ENCODE peak calls at places on chromosomes 4 and X, in ten cellular contexts. One of them, this sample, is unnamed. For H3K4me1, the result is how much of the 10 kb centered on the place peaks cover.

GRCh38 chr4:187333151-187333550 is 609.5 kb upstream of the FAT1 start:
- DNase-seq in tibial nerve: no peak
- DNase-seq in adipocyte: no peak
- DNase-seq in body of pancreas: no peak
- DNase-seq in gastrocnemius medialis: no peak
- DNase-seq in colonic mucosa: no peak
- DNase-seq in psoas muscle: no peak
- DNase-seq in osteoblast: no peak
- DNase-seq in right cardiac atrium: no peak
- DNase-seq in cardiac muscle cell: no peak
- DNase-seq in this sample: no peak

GRCh38 chr4:74338792-74339333 is 26.1 kb upstream of the EREG start:
- DNase-seq in tibial nerve: no peak
- DNase-seq in adipocyte: no peak
- DNase-seq in body of pancreas: no peak
- DNase-seq in gastrocnemius medialis: no peak
- DNase-seq in colonic mucosa: no peak
- DNase-seq in psoas muscle: no peak
- DNase-seq in osteoblast: no peak
- DNase-seq in right cardiac atrium: no peak
- DNase-seq in cardiac muscle cell: no peak
- DNase-seq in this sample: no peak

GRCh38 chr4:137896221-137896737 is 345.9 kb downstream of the SLC7A11 start:
- DNase-seq in tibial nerve: no peak
- DNase-seq in adipocyte: peak
- DNase-seq in body of pancreas: no peak
- DNase-seq in gastrocnemius medialis: no peak
- DNase-seq in colonic mucosa: no peak
- DNase-seq in psoas muscle: no peak
- DNase-seq in osteoblast: peak
- DNase-seq in right cardiac atrium: no peak
- DNase-seq in cardiac muscle cell: no peak
- DNase-seq in this sample: no peak

GRCh38 chrX:106300656-106301055 is 132.6 kb downstream of the PWWP3B start:
- DNase-seq in tibial nerve: no peak
- DNase-seq in adipocyte: no peak
- DNase-seq in body of pancreas: no peak
- DNase-seq in gastrocnemius medialis: no peak
- DNase-seq in colonic mucosa: no peak
- DNase-seq in psoas muscle: no peak
- DNase-seq in osteoblast: no peak
- DNase-seq in right cardiac atrium: no peak
- DNase-seq in cardiac muscle cell: no peak
- DNase-seq in this sample: no peak

GRCh38 chr4:176538217-176538925 is 218.6 kb downstream of the SPCS3 start:
- DNase-seq in tibial nerve: no peak
- DNase-seq in adipocyte: peak
- DNase-seq in body of pancreas: no peak
- DNase-seq in gastrocnemius medialis: no peak
- DNase-seq in colonic mucosa: no peak
- DNase-seq in psoas muscle: no peak
- DNase-seq in osteoblast: peak
- DNase-seq in right cardiac atrium: no peak
- DNase-seq in cardiac muscle cell: no peak
- DNase-seq in this sample: no peak

GRCh38 chrX:39582091-39582490 is 515.7 kb downstream of the BCOR start:
- DNase-seq in tibial nerve: no peak
- DNase-seq in adipocyte: no peak
- DNase-seq in body of pancreas: peak
- DNase-seq in gastrocnemius medialis: no peak
- DNase-seq in colonic mucosa: no peak
- DNase-seq in psoas muscle: no peak
- DNase-seq in osteoblast: no peak
- DNase-seq in right cardiac atrium: no peak
- DNase-seq in cardiac muscle cell: no peak
- DNase-seq in this sample: no peak

GRCh38 chr4:147580396-147580795 is 36.8 kb upstream of the TMEM184C start:
- DNase-seq in tibial nerve: no peak
- DNase-seq in adipocyte: no peak
- DNase-seq in body of pancreas: no peak
- DNase-seq in gastrocnemius medialis: no peak
- DNase-seq in colonic mucosa: no peak
- DNase-seq in psoas muscle: no peak
- DNase-seq in osteoblast: no peak
- DNase-seq in right cardiac atrium: no peak
- DNase-seq in cardiac muscle cell: no peak
- DNase-seq in this sample: no peak

GRCh38 chrX:86137071-86137470 is 11.2 kb upstream of the DACH2 start:
- DNase-seq in tibial nerve: no peak
- DNase-seq in adipocyte: no peak
- DNase-seq in body of pancreas: no peak
- DNase-seq in gastrocnemius medialis: no peak
- DNase-seq in colonic mucosa: no peak
- DNase-seq in psoas muscle: no peak
- DNase-seq in osteoblast: no peak
- DNase-seq in right cardiac atrium: no peak
- DNase-seq in cardiac muscle cell: no peak
- DNase-seq in this sample: no peak

GRCh38 chr4:54017308-54017707 is 47.1 kb downstream of the CHIC2 start:
- DNase-seq in tibial nerve: no peak
- DNase-seq in adipocyte: no peak
- DNase-seq in body of pancreas: no peak
- DNase-seq in gastrocnemius medialis: no peak
- DNase-seq in colonic mucosa: no peak
- DNase-seq in psoas muscle: no peak
- DNase-seq in osteoblast: no peak
- DNase-seq in right cardiac atrium: no peak
- DNase-seq in cardiac muscle cell: no peak
- DNase-seq in this sample: no peak

GRCh38 chrX:107290019-107290418 is 83.6 kb downstream of the DNAAF6 start:
- DNase-seq in tibial nerve: no peak
- DNase-seq in adipocyte: no peak
- DNase-seq in body of pancreas: no peak
- DNase-seq in gastrocnemius medialis: no peak
- DNase-seq in colonic mucosa: no peak
- DNase-seq in psoas muscle: no peak
- DNase-seq in osteoblast: no peak
- DNase-seq in right cardiac atrium: no peak
- DNase-seq in cardiac muscle cell: no peak
- DNase-seq in this sample: no peak

GRCh38 chr4:162241857-162242256 is 78.1 kb upstream of the FSTL5 start:
- DNase-seq in tibial nerve: no peak
- DNase-seq in adipocyte: peak
- DNase-seq in body of pancreas: no peak
- DNase-seq in gastrocnemius medialis: no peak
- DNase-seq in colonic mucosa: no peak
- DNase-seq in psoas muscle: no peak
- DNase-seq in osteoblast: no peak
- DNase-seq in right cardiac atrium: no peak
- DNase-seq in cardiac muscle cell: no peak
- DNase-seq in this sample: no peak

GRCh38 chrX:130110379-130111219 is at the start of gene ELF4:
- DNase-seq in tibial nerve: no peak
- DNase-seq in adipocyte: peak
- DNase-seq in body of pancreas: peak
- DNase-seq in gastrocnemius medialis: no peak
- DNase-seq in colonic mucosa: peak
- DNase-seq in psoas muscle: peak
- DNase-seq in osteoblast: peak
- DNase-seq in right cardiac atrium: no peak
- DNase-seq in cardiac muscle cell: peak
- DNase-seq in this sample: no peak

GRCh38 chr4:40737882-40738281 is 11.9 kb upstream of the NSUN7 start:
- DNase-seq in tibial nerve: no peak
- DNase-seq in adipocyte: no peak
- DNase-seq in body of pancreas: no peak
- DNase-seq in gastrocnemius medialis: no peak
- DNase-seq in colonic mucosa: no peak
- DNase-seq in psoas muscle: no peak
- DNase-seq in osteoblast: no peak
- DNase-seq in right cardiac atrium: no peak
- DNase-seq in cardiac muscle cell: no peak
- DNase-seq in this sample: no peak

GRCh38 chr4:120331486-120332281 is 265.0 kb upstream of the MAD2L1 start:
- DNase-seq in tibial nerve: no peak
- DNase-seq in adipocyte: peak
- DNase-seq in body of pancreas: peak
- DNase-seq in gastrocnemius medialis: no peak
- DNase-seq in colonic mucosa: no peak
- DNase-seq in psoas muscle: no peak
- DNase-seq in osteoblast: peak
- DNase-seq in right cardiac atrium: no peak
- DNase-seq in cardiac muscle cell: no peak
- DNase-seq in this sample: no peak

GRCh38 chr4:4260185-4260751 is 12.2 kb upstream of the TMEM128 start:
- DNase-seq in tibial nerve: no peak
- DNase-seq in adipocyte: peak
- DNase-seq in body of pancreas: no peak
- DNase-seq in gastrocnemius medialis: no peak
- DNase-seq in colonic mucosa: no peak
- DNase-seq in psoas muscle: no peak
- DNase-seq in osteoblast: peak
- DNase-seq in right cardiac atrium: no peak
- DNase-seq in cardiac muscle cell: no peak
- DNase-seq in this sample: no peak

GRCh38 chrX:119272882-119273806 is 37.1 kb downstream of the PGRMC1 start:
- DNase-seq in tibial nerve: no peak
- DNase-seq in adipocyte: peak
- DNase-seq in body of pancreas: peak
- DNase-seq in gastrocnemius medialis: no peak
- DNase-seq in colonic mucosa: peak
- DNase-seq in psoas muscle: peak
- DNase-seq in osteoblast: peak
- DNase-seq in right cardiac atrium: peak
- DNase-seq in cardiac muscle cell: peak
- DNase-seq in this sample: no peak

DNA sequence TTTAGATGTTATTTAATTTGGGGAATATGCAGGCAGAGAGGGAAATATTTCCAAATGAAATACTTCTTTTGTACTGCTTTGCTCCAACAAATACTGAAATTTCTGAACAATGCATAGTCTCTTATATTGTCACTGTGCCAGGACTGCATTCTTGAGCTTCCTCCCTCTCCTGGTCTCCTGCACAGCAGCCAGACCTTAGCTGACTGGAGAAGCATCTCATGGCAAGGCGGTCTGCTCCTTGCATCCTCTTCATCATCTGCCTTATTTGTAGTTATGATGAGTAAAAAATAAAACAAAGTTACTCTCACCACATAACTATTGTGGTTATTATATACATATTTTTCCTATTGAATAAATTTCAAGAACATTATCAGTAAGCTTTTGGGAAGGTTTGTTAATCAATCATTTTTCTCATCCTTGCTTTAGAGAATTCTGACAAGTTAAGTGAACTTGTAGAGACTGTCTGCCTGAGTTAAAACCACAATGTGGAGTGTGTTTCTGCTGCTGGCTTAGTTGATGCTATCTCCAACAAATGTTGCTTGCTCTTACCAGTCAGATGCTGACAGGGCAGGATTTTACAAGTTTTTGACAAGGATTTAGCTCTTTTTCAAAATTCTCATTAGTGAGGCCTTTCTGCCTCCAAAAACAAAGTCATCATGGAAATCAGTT is 153.6 kb downstream of the SOWAHB start:
- DNase-seq in tibial nerve: no peak
- DNase-seq in adipocyte: peak
- DNase-seq in body of pancreas: no peak
- DNase-seq in gastrocnemius medialis: no peak
- DNase-seq in colonic mucosa: no peak
- DNase-seq in psoas muscle: no peak
- DNase-seq in osteoblast: peak
- DNase-seq in right cardiac atrium: no peak
- DNase-seq in cardiac muscle cell: no peak
- DNase-seq in this sample: no peak
- H3K4me1 ChIP-seq in tibial nerve: under half
- H3K4me1 ChIP-seq in adipocyte: under half
- H3K4me1 ChIP-seq in body of pancreas: under half
- H3K4me1 ChIP-seq in gastrocnemius medialis: under half
- H3K4me1 ChIP-seq in colonic mucosa: under half
- H3K4me1 ChIP-seq in psoas muscle: under half
- H3K4me1 ChIP-seq in osteoblast: under half
- H3K4me1 ChIP-seq in right cardiac atrium: under half
- H3K4me1 ChIP-seq in cardiac muscle cell: under half
- H3K4me1 ChIP-seq in this sample: under half

GRCh38 chr4:185396724-185397402 is at the start of gene ANKRD37:
- DNase-seq in tibial nerve: no peak
- DNase-seq in adipocyte: no peak
- DNase-seq in body of pancreas: peak
- DNase-seq in gastrocnemius medialis: peak
- DNase-seq in colonic mucosa: peak
- DNase-seq in psoas muscle: peak
- DNase-seq in osteoblast: no peak
- DNase-seq in right cardiac atrium: peak
- DNase-seq in cardiac muscle cell: peak
- DNase-seq in this sample: no peak
- H3K4me1 ChIP-seq in tibial nerve: under half
- H3K4me1 ChIP-seq in adipocyte: under half
- H3K4me1 ChIP-seq in body of pancreas: under half
- H3K4me1 ChIP-seq in gastrocnemius medialis: under half
- H3K4me1 ChIP-seq in colonic mucosa: under half
- H3K4me1 ChIP-seq in psoas muscle: under half
- H3K4me1 ChIP-seq in osteoblast: under half
- H3K4me1 ChIP-seq in right cardiac atrium: under half
- H3K4me1 ChIP-seq in cardiac muscle cell: under half
- H3K4me1 ChIP-seq in this sample: under half

GRCh38 chr4:142402925-142403324 is 443.2 kb downstream of the INPP4B start:
- DNase-seq in tibial nerve: peak
- DNase-seq in adipocyte: peak
- DNase-seq in body of pancreas: no peak
- DNase-seq in gastrocnemius medialis: no peak
- DNase-seq in colonic mucosa: no peak
- DNase-seq in psoas muscle: no peak
- DNase-seq in osteoblast: no peak
- DNase-seq in right cardiac atrium: no peak
- DNase-seq in cardiac muscle cell: no peak
- DNase-seq in this sample: no peak
- H3K4me1 ChIP-seq in tibial nerve: under half
- H3K4me1 ChIP-seq in adipocyte: half or more
- H3K4me1 ChIP-seq in body of pancreas: under half
- H3K4me1 ChIP-seq in gastrocnemius medialis: under half
- H3K4me1 ChIP-seq in colonic mucosa: under half
- H3K4me1 ChIP-seq in psoas muscle: under half
- H3K4me1 ChIP-seq in osteoblast: under half
- H3K4me1 ChIP-seq in right cardiac atrium: under half
- H3K4me1 ChIP-seq in cardiac muscle cell: under half
- H3K4me1 ChIP-seq in this sample: under half

DNA sequence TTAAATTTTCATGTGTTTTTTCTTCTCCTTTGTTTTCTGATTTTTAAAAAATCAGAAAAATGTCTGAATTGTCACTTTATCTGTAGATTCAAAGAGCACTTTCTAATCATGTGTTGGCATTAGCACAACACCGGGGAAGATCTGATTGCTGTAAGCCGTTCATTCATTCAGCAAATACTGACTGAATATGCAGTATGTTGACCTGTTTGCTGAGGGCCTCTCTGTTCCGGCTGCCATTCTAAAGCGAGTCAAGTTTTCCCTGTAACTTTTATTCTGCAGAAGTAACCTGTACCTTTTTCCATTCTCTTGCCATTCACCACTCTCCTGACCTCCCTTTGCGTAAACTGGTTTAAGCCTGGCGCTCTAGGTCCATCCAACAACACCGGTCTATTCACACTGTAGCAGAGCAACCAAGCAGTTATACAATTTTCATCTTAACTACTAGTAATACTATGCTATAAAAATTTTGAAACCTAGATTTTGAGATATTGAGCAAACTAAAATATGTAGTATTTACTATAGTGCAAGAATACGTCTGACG is 6.7 kb downstream of the SORBS2 start:
- DNase-seq in tibial nerve: no peak
- DNase-seq in adipocyte: no peak
- DNase-seq in body of pancreas: no peak
- DNase-seq in gastrocnemius medialis: no peak
- DNase-seq in colonic mucosa: no peak
- DNase-seq in psoas muscle: no peak
- DNase-seq in osteoblast: no peak
- DNase-seq in right cardiac atrium: no peak
- DNase-seq in cardiac muscle cell: no peak
- DNase-seq in this sample: no peak
- H3K4me1 ChIP-seq in tibial nerve: under half
- H3K4me1 ChIP-seq in adipocyte: under half
- H3K4me1 ChIP-seq in body of pancreas: under half
- H3K4me1 ChIP-seq in gastrocnemius medialis: under half
- H3K4me1 ChIP-seq in colonic mucosa: under half
- H3K4me1 ChIP-seq in psoas muscle: under half
- H3K4me1 ChIP-seq in osteoblast: under half
- H3K4me1 ChIP-seq in right cardiac atrium: under half
- H3K4me1 ChIP-seq in cardiac muscle cell: under half
- H3K4me1 ChIP-seq in this sample: under half